ENCODE peak calls at places on chromosomes 16 and 17, in ten cellular contexts. One of them, this sample, is unnamed. For H3K27me3, the result is how much of the 10 kb centered on the place peaks cover.

GRCh38 chr17:30414486-30414885 is 35.8 kb downstream of the CPD start:
- DNase-seq in neural progenitor cell: no peak
- DNase-seq in brain microvascular endothelial cell: no peak
- DNase-seq in fibroblast of lung: no peak
- DNase-seq in IMR-90: peak
- DNase-seq in cardiac muscle cell: no peak
- DNase-seq in NT2/D1: no peak
- DNase-seq in bronchial epithelial cell: no peak
- DNase-seq in upper lobe of right lung: no peak
- DNase-seq in AG04450: no peak
- DNase-seq in this sample: no peak

GRCh38 chr16:64450170-64450569 is 671.7 kb downstream of the CDH11 start:
- DNase-seq in neural progenitor cell: no peak
- DNase-seq in brain microvascular endothelial cell: peak
- DNase-seq in AG04450: no peak
- DNase-seq in fibroblast of lung: no peak
- DNase-seq in IMR-90: peak
- DNase-seq in cardiac muscle cell: no peak
- DNase-seq in NT2/D1: no peak
- DNase-seq in bronchial epithelial cell: peak
- DNase-seq in upper lobe of right lung: no peak
- DNase-seq in this sample: no peak

GRCh38 chr17:79201536-79202227 is 127.1 kb downstream of the ENGASE start:
- DNase-seq in cardiac muscle cell: no peak
- DNase-seq in AG04450: no peak
- DNase-seq in bronchial epithelial cell: peak
- DNase-seq in NT2/D1: no peak
- DNase-seq in fibroblast of lung: no peak
- DNase-seq in IMR-90: no peak
- DNase-seq in neural progenitor cell: no peak
- DNase-seq in brain microvascular endothelial cell: peak
- DNase-seq in upper lobe of right lung: no peak
- DNase-seq in this sample: no peak

GRCh38 chr17:18186271-18186982 is 2.8 kb downstream of the ALKBH5 start:
- DNase-seq in fibroblast of lung: peak
- DNase-seq in neural progenitor cell: no peak
- DNase-seq in cardiac muscle cell: no peak
- DNase-seq in bronchial epithelial cell: no peak
- DNase-seq in IMR-90: peak
- DNase-seq in AG04450: no peak
- DNase-seq in brain microvascular endothelial cell: no peak
- DNase-seq in NT2/D1: no peak
- DNase-seq in upper lobe of right lung: no peak
- DNase-seq in this sample: no peak

GRCh38 chr17:21425321-21425720 is 49.2 kb downstream of the KCNJ12 start:
- DNase-seq in upper lobe of right lung: no peak
- DNase-seq in AG04450: no peak
- DNase-seq in cardiac muscle cell: no peak
- DNase-seq in NT2/D1: no peak
- DNase-seq in neural progenitor cell: no peak
- DNase-seq in IMR-90: no peak
- DNase-seq in fibroblast of lung: no peak
- DNase-seq in bronchial epithelial cell: no peak
- DNase-seq in brain microvascular endothelial cell: no peak
- DNase-seq in this sample: no peak

GRCh38 chr16:54862529-54862928 is 68.1 kb upstream of the IRX5 start:
- DNase-seq in AG04450: no peak
- DNase-seq in cardiac muscle cell: peak
- DNase-seq in IMR-90: no peak
- DNase-seq in brain microvascular endothelial cell: no peak
- DNase-seq in NT2/D1: no peak
- DNase-seq in neural progenitor cell: peak
- DNase-seq in fibroblast of lung: no peak
- DNase-seq in bronchial epithelial cell: peak
- DNase-seq in upper lobe of right lung: no peak
- DNase-seq in this sample: no peak

GRCh38 chr16:89314357-89314756 is 96.9 kb downstream of the ZNF778 start:
- DNase-seq in brain microvascular endothelial cell: no peak
- DNase-seq in cardiac muscle cell: no peak
- DNase-seq in bronchial epithelial cell: no peak
- DNase-seq in NT2/D1: no peak
- DNase-seq in AG04450: no peak
- DNase-seq in upper lobe of right lung: no peak
- DNase-seq in IMR-90: no peak
- DNase-seq in fibroblast of lung: no peak
- DNase-seq in neural progenitor cell: no peak
- DNase-seq in this sample: no peak

GRCh38 chr17:40915721-40916256 is 21.7 kb downstream of the KRT23 start:
- DNase-seq in fibroblast of lung: peak
- DNase-seq in upper lobe of right lung: no peak
- DNase-seq in AG04450: peak
- DNase-seq in NT2/D1: no peak
- DNase-seq in brain microvascular endothelial cell: no peak
- DNase-seq in cardiac muscle cell: no peak
- DNase-seq in neural progenitor cell: no peak
- DNase-seq in IMR-90: peak
- DNase-seq in bronchial epithelial cell: peak
- DNase-seq in this sample: no peak

GRCh38 chr16:67944690-67945391 is 921 bp upstream of the LCAT start:
- DNase-seq in upper lobe of right lung: no peak
- DNase-seq in IMR-90: no peak
- DNase-seq in neural progenitor cell: no peak
- DNase-seq in cardiac muscle cell: no peak
- DNase-seq in fibroblast of lung: no peak
- DNase-seq in brain microvascular endothelial cell: no peak
- DNase-seq in AG04450: no peak
- DNase-seq in NT2/D1: no peak
- DNase-seq in bronchial epithelial cell: no peak
- DNase-seq in this sample: no peak

DNA sequence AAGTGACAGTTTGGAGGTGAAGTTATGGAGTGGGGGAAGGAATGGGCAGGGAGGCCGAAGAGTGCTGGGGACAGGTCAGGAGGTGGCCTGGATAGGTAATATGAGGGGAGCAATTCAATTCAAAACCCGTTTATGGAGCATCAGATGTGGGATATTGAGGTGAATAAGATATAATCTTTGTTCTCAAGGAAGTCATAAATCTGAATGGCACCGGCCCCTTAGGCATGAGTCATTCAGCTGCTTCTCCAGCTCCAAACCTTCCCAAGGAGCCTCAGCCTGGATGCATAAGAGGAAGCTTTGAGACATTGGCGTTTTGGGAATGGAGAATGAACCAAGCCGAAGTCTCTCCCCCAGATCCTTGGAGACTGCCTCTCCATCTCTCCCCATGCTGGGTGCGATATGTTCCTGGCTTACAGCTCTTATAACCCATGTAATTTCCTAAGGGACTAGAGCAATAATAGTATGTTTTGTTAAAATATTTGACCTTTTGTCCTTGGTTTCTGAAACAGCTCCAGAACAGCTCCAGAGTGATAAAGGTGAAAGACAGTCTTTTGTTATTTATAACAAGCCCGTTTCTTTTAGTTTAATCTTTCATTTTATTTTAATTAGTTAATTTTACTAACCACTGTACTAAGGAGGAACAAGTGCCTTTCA is 1.7 kb downstream of the TUBG2 start:
- DNase-seq in neural progenitor cell: no peak
- DNase-seq in AG04450: no peak
- DNase-seq in upper lobe of right lung: no peak
- DNase-seq in brain microvascular endothelial cell: no peak
- DNase-seq in IMR-90: peak
- DNase-seq in fibroblast of lung: peak
- DNase-seq in NT2/D1: no peak
- DNase-seq in bronchial epithelial cell: no peak
- DNase-seq in cardiac muscle cell: no peak
- DNase-seq in this sample: no peak
- H3K4me3 ChIP-seq in neural progenitor cell: no peak
- H3K4me3 ChIP-seq in AG04450: no peak
- H3K4me3 ChIP-seq in upper lobe of right lung: no peak
- H3K4me3 ChIP-seq in brain microvascular endothelial cell: no peak
- H3K4me3 ChIP-seq in IMR-90: no peak
- H3K4me3 ChIP-seq in fibroblast of lung: no peak
- H3K4me3 ChIP-seq in NT2/D1: no peak
- H3K4me3 ChIP-seq in bronchial epithelial cell: no peak
- H3K4me3 ChIP-seq in cardiac muscle cell: no peak
- H3K4me3 ChIP-seq in this sample: no peak

DNA sequence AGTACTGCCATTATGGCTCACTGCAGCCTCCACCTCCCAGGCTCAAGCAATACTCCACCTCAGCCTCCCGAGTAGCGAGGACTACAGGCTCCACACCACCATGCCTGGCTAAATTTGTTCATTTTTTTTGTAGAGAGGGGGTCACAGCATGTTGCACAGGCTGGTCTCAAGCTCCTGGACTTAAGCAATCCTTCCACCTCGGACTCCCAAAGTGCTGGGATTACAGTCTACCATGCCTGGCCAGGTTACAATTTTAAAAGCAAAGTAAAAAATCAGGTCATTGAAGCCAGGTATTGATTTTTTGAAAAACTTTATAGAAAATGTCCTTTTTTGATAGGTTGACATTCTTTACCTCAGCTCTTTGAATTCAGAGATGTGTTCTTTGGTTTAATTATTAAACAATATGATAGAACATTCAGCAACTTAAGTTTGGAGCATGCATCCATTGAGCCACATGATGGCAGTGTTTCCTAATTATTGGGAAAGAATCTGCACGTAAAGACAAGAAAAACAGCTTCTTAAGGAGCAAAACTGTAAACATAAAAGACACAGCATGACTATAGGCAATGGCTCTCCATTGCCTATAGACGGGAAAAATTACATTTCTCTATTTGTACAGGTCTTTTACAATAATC is 1.7 kb upstream of the SLC16A11 start:
- DNase-seq in bronchial epithelial cell: peak
- DNase-seq in IMR-90: peak
- DNase-seq in brain microvascular endothelial cell: peak
- DNase-seq in NT2/D1: peak
- DNase-seq in fibroblast of lung: peak
- DNase-seq in neural progenitor cell: peak
- DNase-seq in cardiac muscle cell: peak
- DNase-seq in upper lobe of right lung: no peak
- DNase-seq in AG04450: peak
- DNase-seq in this sample: peak
- H3K27me3 ChIP-seq in bronchial epithelial cell: under half
- H3K27me3 ChIP-seq in IMR-90: under half
- H3K27me3 ChIP-seq in brain microvascular endothelial cell: under half
- H3K27me3 ChIP-seq in NT2/D1: under half
- H3K27me3 ChIP-seq in fibroblast of lung: under half
- H3K27me3 ChIP-seq in neural progenitor cell: half or more
- H3K27me3 ChIP-seq in cardiac muscle cell: under half
- H3K27me3 ChIP-seq in upper lobe of right lung: under half
- H3K27me3 ChIP-seq in AG04450: under half
- H3K27me3 ChIP-seq in this sample: under half

GRCh38 chr16:84507011-84507982 is 2.8 kb upstream of the MEAK7 start:
- DNase-seq in upper lobe of right lung: peak
- DNase-seq in brain microvascular endothelial cell: no peak
- DNase-seq in bronchial epithelial cell: no peak
- DNase-seq in NT2/D1: no peak
- DNase-seq in cardiac muscle cell: no peak
- DNase-seq in IMR-90: no peak
- DNase-seq in AG04450: no peak
- DNase-seq in neural progenitor cell: no peak
- DNase-seq in fibroblast of lung: no peak
- DNase-seq in this sample: no peak

GRCh38 chr16:84502581-84502980 is 1.9 kb downstream of the MEAK7 start:
- DNase-seq in fibroblast of lung: no peak
- DNase-seq in bronchial epithelial cell: no peak
- DNase-seq in neural progenitor cell: no peak
- DNase-seq in cardiac muscle cell: no peak
- DNase-seq in brain microvascular endothelial cell: no peak
- DNase-seq in NT2/D1: no peak
- DNase-seq in IMR-90: no peak
- DNase-seq in AG04450: no peak
- DNase-seq in upper lobe of right lung: peak
- DNase-seq in this sample: no peak

GRCh38 chr16:84504420-84505248 is at the start of gene MEAK7:
- DNase-seq in fibroblast of lung: peak
- DNase-seq in IMR-90: peak
- DNase-seq in NT2/D1: peak
- DNase-seq in brain microvascular endothelial cell: peak
- DNase-seq in AG04450: peak
- DNase-seq in cardiac muscle cell: peak
- DNase-seq in bronchial epithelial cell: peak
- DNase-seq in upper lobe of right lung: peak
- DNase-seq in neural progenitor cell: peak
- DNase-seq in this sample: peak

GRCh38 chr16:84503751-84504395 is 586 bp downstream of the MEAK7 start:
- DNase-seq in fibroblast of lung: no peak
- DNase-seq in AG04450: no peak
- DNase-seq in neural progenitor cell: peak
- DNase-seq in NT2/D1: no peak
- DNase-seq in cardiac muscle cell: no peak
- DNase-seq in IMR-90: peak
- DNase-seq in bronchial epithelial cell: peak
- DNase-seq in upper lobe of right lung: peak
- DNase-seq in brain microvascular endothelial cell: no peak
- DNase-seq in this sample: no peak

DNA sequence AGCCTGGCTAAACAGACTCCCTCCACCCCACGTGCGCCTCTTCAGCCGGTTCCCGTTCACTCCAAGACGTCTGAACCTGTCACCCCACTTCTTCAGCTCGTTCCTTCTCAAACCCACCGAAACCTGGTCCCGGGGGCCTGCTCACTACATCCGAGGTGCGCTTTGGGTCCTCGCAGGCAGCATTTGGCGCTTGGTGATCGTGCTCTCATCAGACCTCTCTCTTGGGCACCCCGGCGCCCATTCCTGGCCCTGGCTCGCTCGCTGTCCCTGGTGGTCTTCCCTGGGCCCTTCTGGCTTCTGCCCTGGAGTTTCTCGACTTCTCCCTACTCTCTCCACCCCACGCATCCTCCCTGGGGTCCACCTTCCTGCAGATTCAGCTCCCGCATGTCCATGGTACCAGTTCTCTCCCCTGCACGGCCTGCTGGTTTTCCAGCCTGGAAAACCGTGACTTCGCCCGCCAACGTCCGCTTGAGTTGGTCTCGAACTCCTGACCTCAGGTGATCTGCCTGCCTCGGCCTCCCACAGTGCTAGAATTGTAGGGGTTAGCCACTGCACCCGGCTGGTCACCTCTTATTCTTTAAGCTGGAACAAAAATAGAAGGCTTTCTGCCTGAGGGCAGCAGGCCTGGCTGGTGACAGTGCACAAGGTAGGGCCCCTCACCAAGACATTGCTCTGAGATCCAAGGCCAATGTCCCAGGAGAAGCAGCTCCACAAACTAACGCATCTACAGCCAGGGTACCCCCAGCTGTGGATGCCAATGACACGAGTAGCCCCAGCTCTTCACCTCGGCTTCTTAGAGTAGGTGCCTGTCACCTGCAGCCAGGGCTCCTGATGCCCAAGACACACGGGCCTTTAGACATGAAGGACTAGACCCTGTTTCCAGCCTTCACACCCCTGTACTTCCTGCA is 1.0 kb upstream of the MEAK7 start:
- DNase-seq in IMR-90: no peak
- DNase-seq in brain microvascular endothelial cell: no peak
- DNase-seq in cardiac muscle cell: no peak
- DNase-seq in bronchial epithelial cell: no peak
- DNase-seq in upper lobe of right lung: peak
- DNase-seq in AG04450: no peak
- DNase-seq in NT2/D1: no peak
- DNase-seq in neural progenitor cell: peak
- DNase-seq in fibroblast of lung: no peak
- DNase-seq in this sample: no peak
- H3K4me3 ChIP-seq in IMR-90: peak
- H3K4me3 ChIP-seq in brain microvascular endothelial cell: peak
- H3K4me3 ChIP-seq in cardiac muscle cell: peak
- H3K4me3 ChIP-seq in bronchial epithelial cell: peak
- H3K4me3 ChIP-seq in upper lobe of right lung: peak
- H3K4me3 ChIP-seq in AG04450: peak
- H3K4me3 ChIP-seq in NT2/D1: peak
- H3K4me3 ChIP-seq in neural progenitor cell: peak
- H3K4me3 ChIP-seq in fibroblast of lung: peak
- H3K4me3 ChIP-seq in this sample: peak

GRCh38 chr17:28827672-28828071 is 14.9 kb downstream of the FAM222B start:
- DNase-seq in brain microvascular endothelial cell: no peak
- DNase-seq in cardiac muscle cell: no peak
- DNase-seq in IMR-90: no peak
- DNase-seq in upper lobe of right lung: no peak
- DNase-seq in AG04450: no peak
- DNase-seq in bronchial epithelial cell: no peak
- DNase-seq in neural progenitor cell: no peak
- DNase-seq in NT2/D1: no peak
- DNase-seq in fibroblast of lung: no peak
- DNase-seq in this sample: no peak
- H3K27me3 ChIP-seq in brain microvascular endothelial cell: under half
- H3K27me3 ChIP-seq in cardiac muscle cell: under half
- H3K27me3 ChIP-seq in IMR-90: under half
- H3K27me3 ChIP-seq in upper lobe of right lung: under half
- H3K27me3 ChIP-seq in AG04450: under half
- H3K27me3 ChIP-seq in bronchial epithelial cell: under half
- H3K27me3 ChIP-seq in neural progenitor cell: under half
- H3K27me3 ChIP-seq in NT2/D1: under half
- H3K27me3 ChIP-seq in fibroblast of lung: under half
- H3K27me3 ChIP-seq in this sample: under half